ENCODE peak calls at places on chromosomes 1 and 21, in five cellular contexts. S, F, E, W and Y are unnamed samples.
A peak's percentile ranks its signal among the peaks of the same experiment; 100 is the strongest.

GRCh38 chr1:1402081-1402900 is 3.2 kb upstream of the CCNL2 start:
- DNase-seq in S (peak; percentile 80), F (no peak), E (peak; percentile 28), W (no peak), Y (peak; percentile 63)

GRCh38 chr1:156726549-156727226 is 1.6 kb upstream of the METTL25B start:
- DNase-seq in S (peak; percentile 89), F (no peak), E (no peak), W (peak; percentile 43), Y (no peak)

GRCh38 chr1:1631793-1632420 is at the start of gene MMP23B:
- DNase-seq in S (no peak), F (no peak), E (no peak), W (no peak), Y (peak; percentile 50)

GRCh38 chr1:194624833-194625232 is 1438.4 kb upstream of the B3GALT2 start:
- DNase-seq in S (no peak), F (no peak), E (no peak), W (no peak), Y (no peak)

GRCh38 chr1:180343931-180344406 is 113.9 kb downstream of the LHX4 start:
- DNase-seq in S (no peak), F (no peak), E (no peak), W (peak; percentile 89), Y (no peak)

GRCh38 chr1:37338658-37339057 is 135.7 kb upstream of the ZC3H12A start:
- DNase-seq in S (no peak), F (no peak), E (no peak), W (peak; percentile 80), Y (no peak)

GRCh38 chr21:42784896-42785451 is 94.4 kb downstream of the WDR4 start:
- DNase-seq in S (no peak), F (no peak), E (no peak), W (no peak), Y (no peak)

GRCh38 chr1:221620437-221621384 is 121.2 kb downstream of the DUSP10 start:
- DNase-seq in S (no peak), F (no peak), E (no peak), W (peak; percentile 53), Y (no peak)

GRCh38 chr1:66360285-66360724 is 173.6 kb upstream of the SGIP1 start:
- DNase-seq in S (no peak), F (no peak), E (no peak), W (peak; percentile 8), Y (no peak)

GRCh38 chr1:231841616-231842344 is 215.2 kb downstream of the DISC1 start:
- DNase-seq in S (no peak), F (no peak), E (no peak), W (no peak), Y (no peak)

GRCh38 chr21:36059823-36060158 is 535 bp downstream of the SETD4 start:
- DNase-seq in S (peak; percentile 71), F (peak; percentile 37), E (no peak), W (peak; percentile 39), Y (peak; percentile 28)

GRCh38 chr1:243705585-243705984 is 144.5 kb downstream of the AKT3 start:
- DNase-seq in S (no peak), F (no peak), E (no peak), W (peak; percentile 89), Y (no peak)

GRCh38 chr1:220879090-220879508 is at the start of gene HLX:
- DNase-seq in S (peak; percentile 72), F (no peak), E (no peak), W (no peak), Y (peak; percentile 96)

GRCh38 chr1:54970901-54971300 is 9.5 kb upstream of the TMEM61 start:
- DNase-seq in S (no peak), F (no peak), E (no peak), W (no peak), Y (no peak)

GRCh38 chr1:78864175-78864574 is 142.4 kb downstream of the ADGRL4 start:
- DNase-seq in S (no peak), F (no peak), E (no peak), W (no peak), Y (no peak)

GRCh38 chr1:156700731-156701130 is 4.7 kb downstream of the CRABP2 start:
- DNase-seq in S (peak; percentile 77), F (no peak), E (no peak), W (no peak), Y (no peak)

GRCh38 chr1:153790996-153791855 is 16.0 kb downstream of the SLC27A3 start:
- DNase-seq in S (no peak), F (no peak), E (no peak), W (no peak), Y (no peak)

GRCh38 chr1:46452931-46453325 is 36.7 kb upstream of the DMBX1 start:
- DNase-seq in S (no peak), F (no peak), E (no peak), W (no peak), Y (no peak)